ENCODE peak calls at places on chromosomes 16 and 17, in five cellular contexts. T is MM.1S, K is neural progenitor cell, W is endothelial cell of umbilical vein, Q is PC-3. D is an unnamed sample. For H3K36me3, the result is how much of the 10 kb centered on the place peaks cover.

GRCh38 chr17:35537569-35538209 is at the start of gene SLFN12L:
- DNase-seq in T (peak), K (no peak), W (peak), Q (no peak), D (peak)

GRCh38 chr17:59416184-59416583 is 84.7 kb downstream of the YPEL2 start:
- DNase-seq in T (peak), K (no peak), W (no peak), Q (no peak), D (no peak)

GRCh38 chr17:7176107-7176851 is 2.9 kb downstream of the ASGR1 start:
- DNase-seq in T (no peak), K (no peak), W (no peak), Q (no peak), D (no peak)

GRCh38 chr16:81444448-81445121 is at the start of gene CMIP:
- DNase-seq in T (peak), K (peak), W (peak), Q (peak), D (peak)

GRCh38 chr16:56451753-56452689 is 667 bp downstream of the OGFOD1 start:
- DNase-seq in T (peak), K (peak), W (peak), Q (peak), D (peak)

GRCh38 chr17:32625971-32626370 is 139.2 kb downstream of the CDK5R1 start:
- DNase-seq in T (no peak), K (no peak), W (no peak), Q (no peak), D (no peak)

GRCh38 chr17:77571562-77571981 is 386.9 kb upstream of the TNRC6C start:
- DNase-seq in T (no peak), K (no peak), W (peak), Q (no peak), D (no peak)

GRCh38 chr16:84177740-84178070 is 9.2 kb downstream of the TAF1C start:
- DNase-seq in T (no peak), K (no peak), W (no peak), Q (no peak), D (no peak)

GRCh38 chr16:67040906-67041305 is 12.0 kb downstream of the CBFB start:
- DNase-seq in T (no peak), K (no peak), W (no peak), Q (no peak), D (no peak)

GRCh38 chr17:45761957-45762565 is 22.1 kb upstream of the CRHR1 start:
- DNase-seq in T (no peak), K (no peak), W (no peak), Q (no peak), D (no peak)

DNA sequence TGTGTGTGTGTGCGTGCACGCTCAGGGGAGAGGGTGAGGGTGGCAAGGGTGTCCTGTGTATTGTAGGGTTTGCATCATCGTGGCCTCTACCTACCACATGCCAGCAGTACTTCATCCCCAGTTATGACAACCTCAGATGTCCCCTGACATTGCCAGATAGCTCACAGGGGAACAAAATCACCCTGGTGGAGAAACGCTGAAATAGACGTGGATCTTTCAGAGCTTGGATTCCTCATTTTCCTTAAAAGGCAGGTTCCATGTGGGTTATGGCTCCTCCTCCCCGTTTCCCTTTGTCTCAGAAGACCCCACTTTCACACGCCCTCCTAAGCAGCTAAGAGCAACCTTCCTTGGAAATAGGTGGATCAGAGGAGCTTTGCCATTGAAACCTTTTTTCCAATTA is 75.2 kb upstream of the IRX3 start:
- DNase-seq in T (no peak), K (peak), W (no peak), Q (no peak), D (no peak)
- TF ChIP-seq EZH2 in T (no peak), K (no peak), W (no peak), Q (no peak), D (no peak)

GRCh38 chr17:1374426-1375177 is 25.4 kb downstream of the YWHAE start:
- DNase-seq in T (no peak), K (no peak), W (no peak), Q (no peak), D (no peak)

GRCh38 chr17:1373710-1374237 is 26.2 kb downstream of the YWHAE start:
- DNase-seq in T (no peak), K (no peak), W (no peak), Q (no peak), D (no peak)

GRCh38 chr17:1375615-1376014 is 24.4 kb downstream of the YWHAE start:
- DNase-seq in T (no peak), K (no peak), W (no peak), Q (no peak), D (no peak)

GRCh38 chr17:1377334-1377733 is 22.7 kb downstream of the YWHAE start:
- DNase-seq in T (peak), K (no peak), W (no peak), Q (no peak), D (no peak)

GRCh38 chr17:1376061-1376460 is 24.0 kb downstream of the YWHAE start:
- DNase-seq in T (peak), K (no peak), W (no peak), Q (no peak), D (no peak)
- H3K36me3 ChIP-seq in T (under half), K (under half), W (under half), Q (under half), D (half or more)

DNA sequence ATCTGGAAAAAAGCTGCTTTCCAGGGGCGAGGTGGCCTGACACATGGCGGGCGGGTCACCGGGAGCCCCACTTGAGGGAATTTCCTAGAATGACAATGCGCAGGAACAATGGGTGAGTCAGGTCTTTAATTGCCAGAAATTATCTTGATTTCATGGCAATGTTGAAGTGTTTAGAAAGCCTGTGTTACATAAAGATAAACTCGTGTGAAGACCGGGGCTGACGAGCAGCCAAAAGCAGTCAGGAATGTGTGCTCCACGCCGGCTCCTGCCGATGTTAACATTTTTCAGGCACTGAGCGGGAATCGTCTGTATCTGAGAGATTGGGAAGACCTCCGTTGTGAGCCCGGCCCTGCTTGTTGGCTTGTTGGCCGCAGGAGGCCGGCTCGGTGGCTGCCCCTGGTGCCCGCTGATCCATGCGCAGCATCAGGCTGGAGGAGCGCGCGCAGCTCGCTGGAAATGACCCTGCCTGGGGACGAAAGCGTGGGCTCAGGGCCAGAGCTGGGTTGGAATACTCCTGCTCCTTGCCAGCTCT is 353.1 kb downstream of the FOXL1 start:
- DNase-seq in T (no peak), K (no peak), W (peak), Q (peak), D (no peak)
- H3K4me3 ChIP-seq in T (no peak), K (no peak), W (no peak), Q (no peak), D (no peak)

DNA sequence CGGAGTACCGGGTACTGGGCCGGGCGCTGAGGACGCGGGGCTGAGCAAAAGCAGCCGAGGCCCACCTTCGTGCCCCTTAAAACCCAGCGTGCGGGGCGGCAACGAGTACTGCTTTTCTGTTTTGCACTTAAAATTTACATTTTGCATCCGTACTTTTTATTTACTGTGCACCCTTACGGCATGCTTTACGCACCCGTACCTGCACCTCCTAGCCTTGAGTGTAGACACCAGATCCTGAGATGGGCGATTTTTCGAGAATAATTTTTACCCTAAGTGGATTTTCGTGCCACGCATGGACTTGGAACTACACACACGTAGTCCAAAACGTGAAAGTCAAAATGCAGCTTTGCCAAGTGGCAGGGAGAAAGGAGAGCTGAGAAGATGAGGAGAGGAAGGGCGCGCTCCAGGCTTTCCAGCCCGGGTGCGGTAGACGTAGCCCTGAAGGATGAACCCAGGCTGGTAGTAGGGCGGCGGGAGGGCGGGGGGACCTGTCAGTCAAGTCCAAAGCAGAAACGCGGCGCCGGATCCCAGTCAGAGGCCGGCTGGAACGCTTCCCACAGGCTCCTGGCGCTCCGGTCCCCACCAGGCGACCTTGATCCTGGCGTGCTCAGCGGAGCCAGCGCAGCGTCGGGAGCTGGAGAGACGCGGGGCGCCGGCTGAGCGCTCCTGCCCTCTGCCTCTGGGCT is 1.2 kb upstream of the CBLN1 start:
- DNase-seq in T (peak), K (peak), W (no peak), Q (no peak), D (no peak)
- TF ChIP-seq EZH2 in T (no peak), K (peak), W (peak), Q (no peak), D (no peak)